ENCODE peak calls at places on chromosomes 16 and 17, in six cellular contexts. O is activated T-cell treated with anti-CD3 and anti-CD28 coated beads for 1 hour; E is left kidney; L is activated T-helper 2 cell treated with anti-CD3 and anti-CD28 coated beads, Interferon-gamma antibody, Interleukin-2, Interleukin-4, amounts not matched to agents 10 μg/mL and 5 μg/mL and 100 μg/mL, durations not matched to agents 14 hours and 24 hours and 36 hours; N is hippocampal formation; U is activated CD8-positive, alpha-beta T cell treated with anti-CD3 and anti-CD28 coated beads for 36 hours. W is an unnamed sample.

GRCh38 chr17:82300707-82301270 is 16.6 kb downstream of the CD7 start:
- DNase-seq in O (peak), N (no peak), U (peak), L (peak), E (peak), W (peak)

GRCh38 chr17:17141860-17142552 is 64.1 kb downstream of the PLD6 start:
- DNase-seq in N (peak), E (peak), O (peak), L (no peak), U (peak), W (peak)

GRCh38 chr17:59846391-59847165 is 46.2 kb downstream of the TUBD1 start:
- DNase-seq in E (peak), O (no peak), N (no peak), U (peak), L (no peak), W (no peak)

GRCh38 chr17:38509008-38509771 is 80.9 kb downstream of the ARHGAP23 start:
- DNase-seq in U (peak), N (peak), E (peak), O (peak), L (peak), W (peak)

GRCh38 chr17:34757611-34758010 is 178.2 kb downstream of the TMEM132E start:
- DNase-seq in E (no peak), U (no peak), L (no peak), O (no peak), N (no peak), W (no peak)

GRCh38 chr17:68600881-68601564 is at the start of gene FAM20A:
- DNase-seq in U (peak), O (no peak), L (no peak), E (peak), N (no peak), W (no peak)

GRCh38 chr17:37614391-37614790 is 5.2 kb upstream of the SYNRG start:
- DNase-seq in E (no peak), N (no peak), O (no peak), U (no peak), L (no peak), W (no peak)

GRCh38 chr17:40536731-40537171 is 28.5 kb downstream of the CCR7 start:
- DNase-seq in O (no peak), E (no peak), U (peak), N (no peak), L (no peak), W (no peak)

GRCh38 chr16:81608515-81609209 is 164.1 kb downstream of the CMIP start:
- DNase-seq in L (no peak), E (no peak), U (no peak), N (peak), O (no peak), W (no peak)

GRCh38 chr17:33725675-33726271 is 432.7 kb upstream of the ASIC2 start:
- DNase-seq in U (peak), N (no peak), O (peak), L (no peak), E (peak), W (no peak)

GRCh38 chr16:59342669-59343068 is 608.6 kb upstream of the GOT2 start:
- DNase-seq in L (no peak), U (no peak), N (no peak), E (peak), O (no peak), W (no peak)

GRCh38 chr17:60135951-60136666 is 13.7 kb upstream of the CA4 start:
- DNase-seq in O (no peak), U (no peak), E (no peak), N (no peak), L (no peak), W (no peak)

GRCh38 chr17:41651625-41652460 is 27.5 kb upstream of the KRT17 start:
- DNase-seq in L (no peak), N (peak), E (peak), U (no peak), O (no peak), W (no peak)

GRCh38 chr16:75660726-75661302 is 13.2 kb downstream of the TERF2IP start:
- DNase-seq in N (peak), L (no peak), U (no peak), E (no peak), O (no peak), W (no peak)

GRCh38 chr17:64244165-64244564 is 18.9 kb downstream of the TEX2 start:
- DNase-seq in O (no peak), E (no peak), N (no peak), L (no peak), U (no peak), W (no peak)

GRCh38 chr16:27431773-27432599 is 30.0 kb downstream of the IL21R start:
- DNase-seq in O (no peak), U (peak), E (no peak), N (no peak), L (no peak), W (no peak)

GRCh38 chr17:66580178-66580577 is 254.7 kb upstream of the CACNG5 start:
- DNase-seq in L (no peak), O (no peak), N (no peak), E (peak), U (no peak), W (no peak)

GRCh38 chr16:66207864-66208226 is 158.6 kb upstream of the CDH5 start:
- DNase-seq in E (no peak), U (no peak), O (no peak), L (no peak), N (no peak), W (no peak)

GRCh38 chr17:32739722-32740121 is 137.2 kb downstream of the MYO1D start:
- DNase-seq in L (no peak), O (no peak), E (no peak), N (no peak), U (no peak), W (no peak)

GRCh38 chr16:82509636-82510035 is 117.1 kb upstream of the CDH13 start:
- DNase-seq in L (no peak), E (no peak), N (peak), O (no peak), U (no peak), W (no peak)

GRCh38 chr17:79944251-79944812 is 91.3 kb downstream of the TBC1D16 start:
- DNase-seq in U (no peak), N (no peak), O (no peak), E (no peak), L (no peak), W (no peak)

GRCh38 chr17:46796080-46796479 is 22.4 kb downstream of the WNT3 start:
- DNase-seq in E (no peak), U (no peak), N (no peak), L (no peak), O (no peak), W (no peak)

GRCh38 chr16:27374794-27375499 is 27.0 kb upstream of the IL21R start:
- DNase-seq in O (peak), E (peak), N (peak), L (no peak), U (peak), W (no peak)

GRCh38 chr16:57805176-57805575 is 2.9 kb upstream of the KIFC3 start:
- DNase-seq in L (no peak), U (no peak), O (no peak), E (no peak), N (no peak), W (no peak)

GRCh38 chr17:71902931-71903506 is 217.8 kb upstream of the SOX9 start:
- DNase-seq in E (no peak), O (no peak), U (no peak), L (no peak), N (no peak), W (no peak)

GRCh38 chr17:15782809-15783208 is 50.7 kb downstream of the TBC1D26 start:
- DNase-seq in L (no peak), O (peak), U (peak), E (peak), N (no peak), W (peak)

GRCh38 chr16:4273858-4274291 is 1.1 kb upstream of the TFAP4 start:
- DNase-seq in L (no peak), N (no peak), U (peak), O (peak), E (peak), W (no peak)

GRCh38 chr17:16007439-16007838 is 7.8 kb downstream of the TTC19 start:
- DNase-seq in N (no peak), O (no peak), E (no peak), L (no peak), U (peak), W (no peak)

GRCh38 chr16:22092143-22092933 is at the start of gene VWA3A:
- DNase-seq in O (no peak), N (no peak), U (no peak), E (peak), L (no peak), W (no peak)

GRCh38 chr17:78281249-78281865 is 49.9 kb downstream of the TMEM235 start:
- DNase-seq in N (no peak), O (no peak), E (peak), U (no peak), L (no peak), W (no peak)

GRCh38 chr16:700684-701584 is 4.7 kb downstream of the FBXL16 start:
- DNase-seq in U (peak), N (no peak), O (peak), E (peak), L (peak), W (no peak)

GRCh38 chr17:77498056-77498785 is 357.5 kb downstream of the SEC14L1 start:
- DNase-seq in N (no peak), L (no peak), U (peak), E (no peak), O (no peak), W (no peak)

GRCh38 chr17:81551458-81552243 is 502 bp downstream of the FAAP100 start:
- DNase-seq in L (no peak), E (peak), U (peak), N (no peak), O (no peak), W (no peak)

GRCh38 chr17:80424878-80425765 is 10.2 kb downstream of the ENDOV start:
- DNase-seq in N (no peak), O (no peak), L (no peak), E (no peak), U (no peak), W (no peak)

GRCh38 chr17:59342681-59343127 is 11.2 kb downstream of the YPEL2 start:
- DNase-seq in U (peak), E (no peak), L (no peak), O (no peak), N (no peak), W (no peak)

GRCh38 chr17:80260791-80261158 is at the start of gene RNF213:
- DNase-seq in O (peak), L (peak), E (peak), U (peak), N (no peak), W (peak)

GRCh38 chr16:66580605-66581209 is 1.4 kb downstream of the CMTM2 start:
- DNase-seq in O (no peak), N (no peak), E (peak), U (no peak), L (no peak), W (no peak)